ENCODE peak calls at places on chromosomes 6 and 20, in six cellular contexts. C is NCI-H1417, I is NCI-H446, W is GM12865, J is Caco-2, V is AG20443. K is an unnamed sample.

GRCh38 chr6:157080986-157081391 is 242.3 kb downstream of the TMEM242 start:
- DNase-seq in V (no peak), I (no peak), J (no peak), W (no peak), C (no peak), K (no peak)

GRCh38 chr20:25277051-25277801 is 29.3 kb downstream of the PYGB start:
- DNase-seq in W (no peak), V (no peak), I (no peak), C (no peak), J (no peak), K (no peak)

GRCh38 chr6:90386796-90387390 is 90.2 kb upstream of the BACH2 start:
- DNase-seq in I (no peak), W (no peak), V (no peak), C (no peak), J (no peak), K (no peak)

GRCh38 chr6:95431637-95432228 is 145.6 kb upstream of the MANEA start:
- DNase-seq in I (no peak), J (peak; percentile 55), W (peak; percentile 52), C (peak; percentile 25), V (peak; percentile 27), K (peak; percentile 41)

GRCh38 chr20:10508468-10509251 is 73.6 kb downstream of the SLX4IP start:
- DNase-seq in C (no peak), W (no peak), V (peak; percentile 48), I (no peak), J (no peak), K (no peak)

GRCh38 chr6:14711056-14711703 is 534.7 kb upstream of the JARID2 start:
- DNase-seq in I (no peak), C (no peak), W (peak; percentile 65), V (peak; percentile 62), J (no peak), K (no peak)

GRCh38 chr6:87848616-87849015 is 146.6 kb upstream of the AKIRIN2 start:
- DNase-seq in J (peak; percentile 51), W (no peak), I (no peak), V (no peak), C (no peak), K (no peak)

GRCh38 chr6:122042851-122043250 is 356.6 kb upstream of the HSF2 start:
- DNase-seq in I (no peak), V (peak; percentile 34), W (no peak), J (no peak), C (no peak), K (no peak)

GRCh38 chr20:45465492-45466266 is 3.9 kb upstream of the WFDC2 start:
- DNase-seq in W (no peak), V (no peak), C (no peak), I (no peak), J (no peak), K (no peak)

GRCh38 chr6:49888742-49889431 is 22.6 kb upstream of the CRISP1 start:
- DNase-seq in C (no peak), V (no peak), W (no peak), J (peak; percentile 42), I (no peak), K (no peak)

GRCh38 chr6:7535498-7535897 is 6.0 kb upstream of the DSP start:
- DNase-seq in V (peak; percentile 43), I (no peak), W (no peak), C (no peak), J (no peak), K (no peak)

GRCh38 chr6:106773482-106773881 is 144.1 kb downstream of the QRSL1 start:
- DNase-seq in V (no peak), J (peak; percentile 36), I (no peak), C (no peak), W (no peak), K (no peak)

GRCh38 chr6:139282684-139283083 is 9.1 kb downstream of the TXLNB start:
- DNase-seq in V (no peak), I (no peak), J (no peak), C (no peak), W (no peak), K (no peak)

GRCh38 chr6:42086046-42086664 is 35.8 kb downstream of the TAF8 start:
- DNase-seq in C (no peak), W (no peak), V (no peak), I (no peak), J (no peak), K (no peak)

GRCh38 chr20:10448270-10449156 is 13.4 kb downstream of the SLX4IP start:
- DNase-seq in W (no peak), J (no peak), C (no peak), I (no peak), V (no peak), K (no peak)

GRCh38 chr6:56076033-56076432 is 171.3 kb downstream of the COL21A1 start:
- DNase-seq in C (no peak), V (no peak), J (no peak), W (no peak), I (no peak), K (no peak)